ENCODE peak calls at places on chromosomes 11 and 22, in six cellular contexts. G is H1, N is SK-N-SH, A is HepG2, R is K562, S is GM12878. K is an unnamed sample.

GRCh38 chr22:35392357-35392756 is 7.6 kb upstream of the MCM5 start:
- DNase-seq in G (no peak), N (no peak), A (no peak), R (no peak), S (no peak), K (no peak)

GRCh38 chr22:38841211-38841610 is 2.6 kb downstream of the NPTXR start:
- DNase-seq in G (no peak), N (no peak), A (no peak), R (no peak), S (no peak), K (no peak)

GRCh38 chr22:40741116-40741515 is 61.8 kb downstream of the MCHR1 start:
- DNase-seq in G (no peak), N (no peak), A (no peak), R (no peak), S (no peak), K (no peak)

GRCh38 chr11:123100378-123101085 is 38.6 kb upstream of the HSPA8 start:
- DNase-seq in G (no peak), N (no peak), A (no peak), R (no peak), S (no peak), K (no peak)

GRCh38 chr11:19025799-19026406 is 34.6 kb downstream of the MRGPRX2 start:
- DNase-seq in G (no peak), N (peak; percentile 49), A (no peak), R (no peak), S (no peak), K (no peak)

GRCh38 chr11:111977141-111978027 is 40.2 kb downstream of the DIXDC1 start:
- DNase-seq in G (no peak), N (peak; percentile 90), A (no peak), R (no peak), S (no peak), K (no peak)

GRCh38 chr22:49780992-49781782 is 46.5 kb downstream of the BRD1 start:
- DNase-seq in G (no peak), N (no peak), A (no peak), R (no peak), S (no peak), K (no peak)

GRCh38 chr11:84887055-84887629 is 740.0 kb downstream of the DLG2 start:
- DNase-seq in G (no peak), N (no peak), A (no peak), R (no peak), S (no peak), K (no peak)

GRCh38 chr11:102494216-102494615 is 36.3 kb downstream of the MMP7 start:
- DNase-seq in G (no peak), N (no peak), A (peak; percentile 94), R (no peak), S (no peak), K (no peak)

GRCh38 chr11:118142809-118143208 is 9.8 kb downstream of the SCN4B start:
- DNase-seq in G (no peak), N (no peak), A (no peak), R (no peak), S (no peak), K (peak; percentile 92)

GRCh38 chr11:75773595-75774353 is 5.2 kb downstream of the DGAT2 start:
- DNase-seq in G (no peak), N (no peak), A (no peak), R (no peak), S (peak; percentile 92), K (peak; percentile 70)

GRCh38 chr22:29031236-29031982 is 30.2 kb downstream of the C22orf31 start:
- DNase-seq in G (peak; percentile 47), N (peak; percentile 70), A (peak; percentile 93), R (peak; percentile 52), S (no peak), K (no peak)

GRCh38 chr11:134615041-134615615 is 203.1 kb upstream of the B3GAT1 start:
- DNase-seq in G (no peak), N (no peak), A (no peak), R (no peak), S (no peak), K (no peak)

GRCh38 chr11:44945639-44946038 is 5.0 kb downstream of the TP53I11 start:
- DNase-seq in G (no peak), N (no peak), A (no peak), R (no peak), S (no peak), K (no peak)

GRCh38 chr11:2930705-2931415 is 1.6 kb upstream of the PHLDA2 start:
- DNase-seq in G (peak; percentile 83), N (peak; percentile 84), A (peak; percentile 68), R (peak; percentile 77), S (peak; percentile 16), K (peak; percentile 38)
- H3K27ac ChIP-seq in G (no peak overlapping the region), N (no peak overlapping the region), A (no peak overlapping the region), R (peak overlapping the region; percentile 73), S (no peak overlapping the region), K (no peak overlapping the region)

GRCh38 chr11:92979176-92979575 is 9.7 kb downstream of the MTNR1B start:
- DNase-seq in G (no peak), N (peak; percentile 23), A (no peak), R (peak; percentile 2), S (no peak), K (no peak)
- H3K4me3 ChIP-seq in G (no peak overlapping the region), N (peak overlapping the region; percentile 15), A (no peak overlapping the region), R (no peak overlapping the region), S (no peak overlapping the region), K (no peak overlapping the region)

GRCh38 chr22:43531651-43532050 is 119.8 kb downstream of the MPPED1 start:
- DNase-seq in G (no peak), N (no peak), A (no peak), R (no peak), S (no peak), K (no peak)

GRCh38 chr22:43529954-43530863 is 118.4 kb downstream of the MPPED1 start:
- DNase-seq in G (no peak), N (no peak), A (no peak), R (no peak), S (no peak), K (no peak)

GRCh38 chr22:43532301-43533050 is 120.7 kb downstream of the MPPED1 start:
- DNase-seq in G (no peak), N (no peak), A (no peak), R (no peak), S (no peak), K (no peak)

GRCh38 chr22:43529461-43529860 is 117.6 kb downstream of the MPPED1 start:
- DNase-seq in G (no peak), N (no peak), A (no peak), R (no peak), S (no peak), K (no peak)

GRCh38 chr22:43530864-43531201 is 119.0 kb downstream of the MPPED1 start:
- DNase-seq in G (no peak), N (no peak), A (no peak), R (no peak), S (no peak), K (no peak)
- TF ChIP-seq GABPA in G (no peak), N (no peak), A (no peak), R (no peak), S (no peak), K (no peak)

DNA sequence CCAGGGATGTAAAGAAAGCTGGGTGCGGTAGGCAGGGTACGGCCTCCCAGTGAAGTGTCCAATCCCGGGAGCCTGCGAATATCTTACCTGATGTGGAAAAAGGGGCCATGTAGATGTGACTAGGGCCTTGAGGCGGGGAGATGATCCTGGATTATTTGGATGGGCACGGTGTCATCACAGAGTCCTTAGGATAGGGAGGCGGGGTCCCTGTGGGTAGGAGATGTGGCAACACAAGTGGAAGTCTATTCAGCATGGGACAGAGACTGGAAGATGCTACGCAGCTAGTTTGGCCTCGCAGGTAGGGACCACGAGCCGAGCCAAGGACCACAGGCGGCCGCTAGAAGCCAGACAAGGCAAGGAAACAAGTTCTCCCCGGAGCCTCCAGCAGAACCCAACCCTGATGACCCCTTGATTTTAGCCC is 46.4 kb upstream of the SHANK2 start:
- DNase-seq in G (no peak), N (no peak), A (no peak), R (no peak), S (no peak), K (no peak)
- H3K27ac ChIP-seq in G (no peak overlapping the region), N (no peak overlapping the region), A (no peak overlapping the region), R (no peak overlapping the region), S (no peak overlapping the region), K (no peak overlapping the region)

DNA sequence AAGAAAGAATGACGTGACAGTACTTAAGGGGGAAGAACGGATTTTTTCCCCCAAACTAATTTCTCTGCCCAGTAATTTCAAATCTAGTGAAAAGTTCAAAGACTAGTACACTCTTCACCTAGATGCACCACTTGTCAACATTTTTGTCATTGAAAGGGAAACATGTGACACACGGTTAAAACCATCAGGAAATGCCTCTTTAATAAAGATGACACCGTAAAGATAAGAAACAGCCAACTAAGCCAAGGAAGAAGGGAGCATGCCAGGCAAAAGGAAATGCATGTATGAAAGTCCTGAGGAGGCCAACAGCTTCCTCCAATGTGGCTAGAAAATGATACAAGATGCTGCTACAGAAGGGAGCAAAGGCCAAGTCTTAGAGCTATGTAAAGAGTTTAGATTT is 49.4 kb downstream of the RSF1 start:
- DNase-seq in G (no peak), N (no peak), A (no peak), R (no peak), S (no peak), K (no peak)
- H3K4me3 ChIP-seq in G (no peak overlapping the region), N (no peak overlapping the region), A (no peak overlapping the region), R (no peak overlapping the region), S (no peak overlapping the region), K (no peak overlapping the region)

K was measured in HL-60.